ENCODE peak calls at places on chromosomes 13 and 19, in nine cellular contexts. J is stomach, Y is uterus, X is heart left ventricle, Q is tibial nerve, S is ovary, L is right lobe of liver, E is transverse colon, A is Peyer's patch. T is an unnamed sample.

GRCh38 chr19:956747-957451 is 27.2 kb upstream of the WDR18 start:
- DNase-seq in A (no peak), S (no peak), Q (no peak), E (no peak), L (no peak), X (no peak), J (no peak), Y (no peak), T (no peak)

GRCh38 chr13:112729408-112729807 is 39.6 kb downstream of the ATP11A start:
- DNase-seq in J (peak), S (no peak), A (no peak), X (peak), Y (no peak), Q (no peak), E (no peak), L (no peak), T (peak)

GRCh38 chr19:54207908-54208783 is 7.5 kb downstream of the RPS9 start:
- DNase-seq in Q (peak), X (peak), J (peak), S (peak), L (peak), A (peak), Y (no peak), E (peak), T (peak)

GRCh38 chr13:45196622-45197021 is 4.2 kb downstream of the KCTD4 start:
- DNase-seq in S (no peak), Y (no peak), X (no peak), L (no peak), Q (no peak), E (no peak), A (no peak), J (no peak), T (no peak)

GRCh38 chr13:106513025-106513424 is 22.4 kb downstream of the EFNB2 start:
- DNase-seq in S (no peak), Y (no peak), E (no peak), J (no peak), Q (no peak), A (no peak), X (no peak), L (no peak), T (no peak)

GRCh38 chr13:26998265-26998664 is 173.3 kb downstream of the USP12 start:
- DNase-seq in A (peak), E (no peak), Y (no peak), Q (no peak), J (no peak), X (no peak), L (no peak), S (no peak), T (no peak)

GRCh38 chr13:39401091-39401647 is 201.8 kb downstream of the LHFPL6 start:
- DNase-seq in E (no peak), A (no peak), Y (no peak), X (no peak), Q (no peak), J (no peak), S (no peak), L (no peak), T (no peak)

GRCh38 chr13:111908981-111909380 is 158.0 kb upstream of the SOX1 start:
- DNase-seq in L (no peak), E (no peak), S (no peak), J (no peak), X (no peak), A (peak), Y (no peak), Q (no peak), T (no peak)

GRCh38 chr13:113918580-113918979 is 54.7 kb upstream of the GAS6 start:
- DNase-seq in J (peak), S (no peak), X (no peak), Y (no peak), L (no peak), A (no peak), Q (no peak), E (no peak), T (no peak)

GRCh38 chr13:75369986-75370385 is 112.0 kb downstream of the TBC1D4 start:
- DNase-seq in X (no peak), A (no peak), L (no peak), Y (peak), E (no peak), J (no peak), Q (no peak), S (no peak), T (no peak)

GRCh38 chr13:76720827-76721226 is 165.4 kb downstream of the KCTD12 start:
- DNase-seq in S (no peak), A (no peak), Q (no peak), Y (no peak), J (no peak), E (no peak), L (no peak), X (no peak), T (no peak)

GRCh38 chr13:32036762-32037161 is 5.2 kb downstream of the FRY start:
- DNase-seq in A (no peak), S (no peak), L (no peak), X (no peak), J (no peak), Q (no peak), Y (no peak), E (no peak), T (no peak)

GRCh38 chr13:35367586-35367985 is 108.9 kb downstream of the MAB21L1 start:
- DNase-seq in Q (no peak), A (no peak), L (no peak), E (no peak), S (no peak), Y (no peak), X (no peak), J (no peak), T (no peak)

GRCh38 chr13:42064259-42064658 is 15.8 kb downstream of the DGKH start:
- DNase-seq in J (no peak), S (no peak), L (no peak), E (no peak), Q (no peak), X (no peak), Y (no peak), A (no peak), T (no peak)

GRCh38 chr13:45875951-45876350 is 24.4 kb upstream of the SIAH3 start:
- DNase-seq in J (no peak), L (no peak), E (no peak), S (no peak), A (no peak), Q (no peak), X (no peak), Y (no peak), T (no peak)

GRCh38 chr19:7763696-7764095 is 653 bp downstream of the CLEC4M start:
- DNase-seq in A (no peak), E (no peak), X (no peak), Q (no peak), S (no peak), J (no peak), Y (no peak), L (no peak), T (no peak)

GRCh38 chr13:26946675-26947342 is 186.2 kb upstream of the GPR12 start:
- DNase-seq in E (no peak), L (no peak), J (no peak), Q (no peak), S (no peak), X (no peak), Y (no peak), A (no peak), T (no peak)

GRCh38 chr19:9075064-9075964 is 11.5 kb upstream of the OR1M1 start:
- DNase-seq in L (peak), Y (peak), E (peak), J (peak), Q (peak), X (peak), S (peak), A (no peak), T (peak)

GRCh38 chr13:95754069-95754468 is 77.1 kb downstream of the DNAJC3 start:
- DNase-seq in X (no peak), L (no peak), Y (no peak), Q (no peak), S (no peak), J (no peak), A (no peak), E (no peak), T (no peak)

GRCh38 chr19:2170219-2170618 is 6.5 kb downstream of the DOT1L start:
- DNase-seq in Q (no peak), E (no peak), L (no peak), Y (no peak), A (no peak), X (no peak), S (no peak), J (no peak), T (peak)

GRCh38 chr13:86870388-86870966 is 800.7 kb upstream of the SLITRK5 start:
- DNase-seq in X (no peak), A (no peak), J (no peak), S (no peak), E (no peak), L (no peak), Y (no peak), Q (no peak), T (no peak)

GRCh38 chr13:103812966-103813365 is 746.7 kb upstream of the SLC10A2 start:
- DNase-seq in E (no peak), J (no peak), S (no peak), Y (no peak), Q (no peak), L (no peak), X (no peak), A (no peak), T (no peak)

GRCh38 chr19:3202346-3202745 is 16.6 kb downstream of the NCLN start:
- DNase-seq in E (no peak), J (no peak), S (no peak), Y (no peak), X (no peak), L (no peak), Q (no peak), A (no peak), T (no peak)

GRCh38 chr19:45733160-45733810 is at the start of gene MEIOSIN:
- DNase-seq in X (no peak), Q (no peak), J (no peak), E (peak), L (no peak), S (no peak), A (no peak), Y (no peak), T (peak)

DNA sequence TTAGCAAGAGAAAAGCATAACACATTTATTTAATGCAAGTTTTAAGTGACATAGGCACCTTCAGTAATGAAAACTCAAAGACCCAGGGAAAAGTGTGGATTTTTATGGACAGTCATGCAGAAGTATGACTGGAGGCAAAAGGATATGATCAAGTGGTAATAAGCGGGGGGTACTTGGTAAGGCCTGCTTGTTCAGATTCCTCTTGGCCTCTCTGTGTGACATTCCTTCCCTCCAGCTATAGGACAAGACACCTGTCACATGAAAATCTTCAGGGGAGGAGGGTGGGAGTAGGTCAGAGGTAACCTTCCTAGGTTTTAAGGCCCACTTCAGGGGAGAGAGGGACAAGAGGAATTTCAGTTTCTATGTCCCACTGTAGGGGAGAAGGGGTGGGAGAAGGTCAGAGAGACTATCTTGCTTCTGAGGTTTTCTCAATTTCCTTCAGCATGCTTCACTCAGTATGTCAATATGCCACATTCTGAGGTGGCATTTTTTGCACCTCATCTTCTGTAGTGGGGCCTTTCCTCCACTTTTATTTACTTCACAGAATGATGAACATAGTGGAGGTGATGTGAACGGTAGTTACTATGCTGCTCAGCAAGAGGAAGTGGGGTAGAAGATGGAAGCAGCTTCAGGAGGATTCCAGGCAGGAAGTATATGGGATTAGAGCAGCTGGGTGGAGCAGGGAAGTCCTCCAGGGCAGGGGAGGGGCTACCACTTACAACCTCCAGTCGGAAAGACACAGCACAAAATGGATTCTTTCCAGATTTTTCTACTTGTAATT is 73.2 kb upstream of the RFC3 start:
- DNase-seq in X (no peak), Y (no peak), E (no peak), S (no peak), J (no peak), A (no peak), Q (no peak), L (no peak), T (peak)
- TF ChIP-seq POLR2A in X (no peak), Y (no peak), E (no peak), S (no peak), J (no peak), A (no peak), Q (no peak), L (no peak), T (no peak)

GRCh38 chr13:66994097-66994496 is 236.0 kb downstream of the PCDH9 start:
- DNase-seq in Y (no peak), A (peak), L (peak), J (peak), X (peak), S (peak), Q (peak), E (peak), T (peak)
- H3K27ac ChIP-seq in Y (no peak), A (no peak), L (peak), J (peak), X (peak), S (no peak), Q (no peak), E (no peak), T (no peak)

DNA sequence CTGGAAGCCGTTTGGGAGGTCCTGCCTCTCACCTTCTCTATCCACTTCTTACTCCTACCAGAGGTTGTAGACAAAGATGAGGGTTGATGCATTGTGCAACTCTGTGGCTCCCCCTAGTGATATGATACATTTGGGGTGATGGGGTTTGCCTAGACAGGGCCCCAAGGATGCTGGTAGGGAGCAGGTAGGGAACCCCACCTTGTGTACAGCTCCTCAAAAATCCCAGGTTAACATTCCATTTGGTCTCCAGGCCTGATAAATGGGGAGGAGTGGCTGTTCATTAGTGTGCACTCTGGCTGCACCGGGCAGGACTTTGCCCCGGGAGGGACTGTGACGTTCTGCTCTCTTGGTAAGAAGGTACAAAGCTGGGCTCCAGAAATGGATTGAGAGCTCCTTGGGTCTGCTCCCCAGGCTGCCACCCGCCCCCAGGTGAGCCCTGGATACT is 19.2 kb downstream of the SIGLEC8 start:
- DNase-seq in L (no peak), J (no peak), Q (peak), Y (no peak), A (peak), X (no peak), E (no peak), S (no peak), T (no peak)
- TF ChIP-seq CTCF in L (peak), J (no peak), Q (peak), Y (peak), A (peak), X (no peak), E (peak), S (no peak), T (no peak)

DNA sequence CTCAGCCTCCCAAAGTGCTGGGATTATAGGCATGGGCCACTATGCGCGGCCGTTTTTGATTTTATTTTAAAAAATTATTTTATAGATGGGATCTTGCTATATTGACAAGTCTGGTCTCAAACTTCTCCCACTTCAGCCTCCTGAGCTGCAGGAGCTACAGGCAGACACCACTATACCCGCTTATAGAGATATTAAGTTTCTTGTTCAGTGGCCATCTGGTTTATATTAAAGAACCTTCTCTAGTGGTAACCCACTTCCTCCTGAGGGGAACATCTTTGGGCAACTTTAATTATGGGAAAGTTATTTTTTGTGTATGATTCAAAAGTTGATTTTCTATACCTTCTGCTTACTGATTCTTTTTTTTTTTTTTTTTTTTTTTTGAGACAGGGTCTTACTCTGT is 172.7 kb downstream of the KLF5 start:
- DNase-seq in S (no peak), Y (no peak), J (no peak), L (no peak), Q (no peak), E (no peak), X (no peak), A (no peak), T (no peak)
- TF ChIP-seq POLR2A in S (no peak), Y (no peak), J (no peak), L (no peak), Q (no peak), E (no peak), X (no peak), A (no peak), T (no peak)

DNA sequence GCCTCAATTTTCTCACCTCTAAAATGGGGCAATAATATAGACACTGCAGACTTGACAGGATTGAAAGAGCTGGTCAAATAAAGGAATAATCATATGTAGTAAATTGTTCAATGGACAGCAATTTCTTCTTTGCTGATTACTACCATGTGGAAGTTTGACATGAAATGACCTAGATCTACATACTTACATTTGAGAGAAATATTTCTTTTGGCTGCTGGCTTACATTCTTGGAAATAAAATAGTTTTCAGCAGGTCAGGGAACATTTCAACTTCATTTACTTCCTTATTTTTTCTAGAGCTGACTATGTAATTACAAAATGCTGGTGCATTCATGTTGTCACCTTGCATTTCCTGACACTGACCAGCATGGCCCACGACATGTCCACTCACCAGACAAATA is 294.6 kb upstream of the MIR17HG start:
- DNase-seq in A (no peak), Y (no peak), J (no peak), L (no peak), S (no peak), E (no peak), Q (no peak), X (no peak), T (no peak)
- H3K27ac ChIP-seq in A (no peak), Y (no peak), J (no peak), L (no peak), S (no peak), E (no peak), Q (no peak), X (no peak), T (no peak)